ENCODE peak calls at places on chromosomes 7 and 10, in seven cellular contexts. R is Panc1; N is transverse colon; J is WTC11; E is CD8-positive, alpha-beta T cell; O is GM12865; X is foreskin fibroblast. D is an unnamed sample.

GRCh38 chr7:29511337-29511736 is 52.3 kb upstream of the PRR15 start:
- DNase-seq in R (no peak), N (no peak), J (no peak), E (no peak), O (no peak), X (no peak), D (no peak)

GRCh38 chr10:25047902-25048301 is 31.5 kb downstream of the THNSL1 start:
- DNase-seq in R (no peak), N (no peak), J (no peak), E (no peak), O (no peak), X (peak; percentile 28), D (peak; percentile 49)

GRCh38 chr10:12062754-12063482 is 5.8 kb upstream of the DHTKD1 start:
- DNase-seq in R (no peak), N (no peak), J (no peak), E (no peak), O (no peak), X (no peak), D (no peak)

GRCh38 chr7:45720989-45721388 is 146.8 kb downstream of the ADCY1 start:
- DNase-seq in R (no peak), N (no peak), J (no peak), E (no peak), O (no peak), X (no peak), D (no peak)

GRCh38 chr10:31139497-31139896 is 107.8 kb upstream of the ZNF438 start:
- DNase-seq in R (no peak), N (no peak), J (no peak), E (no peak), O (no peak), X (no peak), D (no peak)

GRCh38 chr10:14723052-14723689 is 51.5 kb downstream of the FAM107B start:
- DNase-seq in R (no peak), N (no peak), J (no peak), E (peak; percentile 23), O (no peak), X (no peak), D (no peak)

GRCh38 chr7:28292826-28293528 is 112.4 kb upstream of the JAZF1 start:
- DNase-seq in R (no peak), N (no peak), J (no peak), E (no peak), O (peak; percentile 12), X (no peak), D (no peak)

GRCh38 chr7:158586499-158587191 is 978 bp downstream of the PTPRN2 start:
- DNase-seq in R (no peak), N (no peak), J (no peak), E (no peak), O (no peak), X (no peak), D (no peak)

GRCh38 chr7:102890292-102890970 is 22.4 kb upstream of the LRRC17 start:
- DNase-seq in R (no peak), N (no peak), J (no peak), E (no peak), O (no peak), X (peak; percentile 59), D (no peak)

GRCh38 chr7:110590415-110590814 is 500.5 kb upstream of the LRRN3 start:
- DNase-seq in R (no peak), N (no peak), J (peak; percentile 34), E (no peak), O (peak; percentile 30), X (no peak), D (no peak)

GRCh38 chr10:102673961-102674511 is 29.8 kb downstream of the TRIM8 start:
- DNase-seq in R (no peak), N (peak; percentile 47), J (no peak), E (peak; percentile 59), O (no peak), X (peak; percentile 58), D (no peak)

GRCh38 chr7:368651-369475 is 78.9 kb downstream of the FOXL3 start:
- DNase-seq in R (no peak), N (no peak), J (no peak), E (no peak), O (no peak), X (no peak), D (no peak)

GRCh38 chr10:13560597-13560996 is 26.2 kb upstream of the PRPF18 start:
- DNase-seq in R (no peak), N (no peak), J (no peak), E (no peak), O (no peak), X (peak; percentile 17), D (no peak)

GRCh38 chr10:132518572-132519381 is 18.8 kb upstream of the INPP5A start:
- DNase-seq in R (no peak), N (peak; percentile 87), J (peak; percentile 78), E (no peak), O (no peak), X (no peak), D (no peak)

GRCh38 chr7:105257338-105257737 is 131.4 kb downstream of the SRPK2 start:
- DNase-seq in R (no peak), N (no peak), J (no peak), E (no peak), O (no peak), X (no peak), D (no peak)

GRCh38 chr7:40194743-40195142 is 59.9 kb downstream of the SUGCT start:
- DNase-seq in R (no peak), N (no peak), J (no peak), E (no peak), O (no peak), X (peak; percentile 80), D (peak; percentile 39)

GRCh38 chr7:29748286-29749099 is 57.8 kb upstream of the WIPF3 start:
- DNase-seq in R (peak; percentile 51), N (no peak), J (no peak), E (no peak), O (peak; percentile 27), X (peak; percentile 28), D (no peak)

GRCh38 chr10:3801558-3802192 is 16.7 kb upstream of the KLF6 start:
- DNase-seq in R (no peak), N (no peak), J (no peak), E (no peak), O (no peak), X (no peak), D (no peak)

GRCh38 chr7:39709768-39710291 is 86.5 kb downstream of the RALA start:
- DNase-seq in R (no peak), N (no peak), J (no peak), E (no peak), O (peak; percentile 59), X (peak; percentile 70), D (peak; percentile 80)

GRCh38 chr10:100175873-100176272 is 10.0 kb downstream of the ERLIN1 start:
- DNase-seq in R (no peak), N (no peak), J (no peak), E (no peak), O (no peak), X (no peak), D (no peak)

DNA sequence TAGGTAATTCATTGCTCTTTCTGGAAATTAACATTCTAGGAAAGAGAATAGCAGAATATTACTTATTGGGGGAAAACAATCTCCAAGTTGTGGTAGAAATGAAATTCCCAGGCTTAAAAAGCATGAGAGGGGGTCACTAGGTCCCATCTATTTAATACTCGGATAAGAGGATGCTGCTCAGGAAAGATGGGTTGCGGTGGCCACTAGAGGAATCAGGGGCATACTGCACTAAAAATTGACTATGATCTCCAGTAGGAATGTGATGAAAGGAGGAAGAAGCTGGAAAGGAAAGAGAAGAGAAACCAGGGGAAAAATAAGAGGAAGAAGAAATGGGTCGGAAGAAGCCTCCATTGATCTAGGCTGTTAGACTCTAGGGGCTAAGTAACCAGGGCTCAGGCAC is 192.8 kb downstream of the GPAM start:
- DNase-seq in R (no peak), N (no peak), J (peak; percentile 28), E (no peak), O (no peak), X (no peak), D (no peak)
- TF ChIP-seq CTCF in R (peak; percentile 13), N (no peak), J (no peak), E (no peak), O (no peak), X (no peak), D (peak; percentile 14)

GRCh38 chr10:60549686-60550085 is 160.0 kb upstream of the ANK3 start:
- DNase-seq in R (no peak), N (no peak), J (no peak), E (no peak), O (peak; percentile 12), X (no peak), D (no peak)
- TF ChIP-seq CTCF in R (peak; percentile 63), N (peak; percentile 32), J (no peak), E (no peak), O (peak; percentile 15), X (no peak), D (peak; percentile 9)

GRCh38 chr10:6101181-6101580 is 12.3 kb downstream of the RBM17 start:
- DNase-seq in R (no peak), N (peak; percentile 55), J (no peak), E (no peak), O (peak; percentile 76), X (no peak), D (no peak)

GRCh38 chr10:6103591-6103990 is 14.8 kb downstream of the RBM17 start:
- DNase-seq in R (no peak), N (no peak), J (no peak), E (no peak), O (no peak), X (no peak), D (no peak)

GRCh38 chr10:6098156-6098555 is 9.3 kb downstream of the RBM17 start:
- DNase-seq in R (no peak), N (no peak), J (no peak), E (no peak), O (no peak), X (no peak), D (no peak)

GRCh38 chr10:6102128-6102527 is 13.3 kb downstream of the RBM17 start:
- DNase-seq in R (no peak), N (peak; percentile 34), J (no peak), E (no peak), O (no peak), X (no peak), D (no peak)

DNA sequence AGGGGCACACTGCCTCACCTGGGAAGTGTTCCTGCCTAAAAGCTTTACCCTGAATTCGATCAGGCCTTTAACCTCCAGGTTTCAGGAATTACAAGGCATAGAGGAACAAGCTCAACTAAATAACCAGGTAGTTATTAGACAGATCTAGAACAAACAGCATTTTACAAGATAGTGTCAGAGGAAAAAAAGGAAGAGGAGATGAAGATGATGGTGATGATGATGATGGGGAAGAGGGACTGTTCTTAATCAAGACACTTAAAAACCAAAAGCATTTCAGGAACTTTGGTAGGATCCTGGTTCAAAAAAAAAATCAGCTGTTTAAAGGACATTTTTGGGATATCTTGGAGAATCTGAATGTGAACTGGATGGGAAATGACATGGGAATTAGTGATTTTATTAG is 11.5 kb downstream of the RBM17 start:
- DNase-seq in R (no peak), N (no peak), J (no peak), E (no peak), O (no peak), X (no peak), D (no peak)
- TF ChIP-seq CTCF in R (no peak), N (no peak), J (no peak), E (no peak), O (no peak), X (no peak), D (no peak)

DNA sequence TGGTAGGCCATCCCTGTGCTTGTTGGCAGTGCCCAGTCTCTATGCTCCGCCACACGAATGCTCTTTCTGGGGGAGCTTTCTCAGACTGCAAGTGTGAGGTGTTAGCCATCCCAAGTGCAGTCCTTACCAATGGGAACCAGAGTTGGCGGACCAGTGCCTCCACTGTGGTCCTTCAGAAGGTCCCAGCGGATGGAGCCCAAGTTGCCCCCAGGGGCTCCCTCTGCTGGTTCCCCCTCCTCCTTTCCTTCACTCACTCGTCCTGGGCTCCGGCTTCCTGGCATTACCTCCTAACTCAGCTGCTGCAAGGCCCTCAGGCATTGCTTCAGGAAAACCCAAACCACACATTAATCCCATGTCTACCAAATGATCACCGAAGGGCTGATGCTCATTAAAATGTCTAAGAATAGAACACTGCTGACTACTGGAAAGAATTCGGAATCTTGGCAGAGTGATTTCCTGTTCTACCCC is 139.8 kb downstream of the CUBN start:
- DNase-seq in R (no peak), N (no peak), J (peak; percentile 54), E (no peak), O (no peak), X (no peak), D (no peak)
- TF ChIP-seq CTCF in R (no peak), N (no peak), J (peak; percentile 14), E (no peak), O (no peak), X (no peak), D (no peak)

D was measured in AG09319.